ENCODE peak calls at places on chromosomes 12 and 14, in four cellular contexts. T is fibroblast of lung, B is AG04449, A is cardiac fibroblast. V is an unnamed sample.

GRCh38 chr14:92922155-92922735 is 705 bp upstream of the CHGA start:
- DNase-seq in B (no peak), A (no peak), T (no peak), V (no peak)

GRCh38 chr12:109797905-109798669 is 35.1 kb downstream of the TRPV4 start:
- DNase-seq in B (no peak), A (no peak), T (no peak), V (no peak)

GRCh38 chr14:105178069-105178867 is 2.8 kb downstream of the NUDT14 start:
- DNase-seq in T (no peak), B (no peak), A (no peak), V (no peak)

GRCh38 chr12:102095677-102096263 is 24.1 kb downstream of the NUP37 start:
- DNase-seq in A (peak; percentile 65), T (peak; percentile 69), B (no peak), V (no peak)

GRCh38 chr12:110467847-110468211 is 228 bp downstream of the GPN3 start:
- DNase-seq in B (no peak), A (no peak), T (no peak), V (no peak)

GRCh38 chr14:104794099-104794498 is 1.4 kb downstream of the AKT1 start:
- DNase-seq in B (no peak), A (peak; percentile 73), T (peak; percentile 53), V (peak; percentile 37)

GRCh38 chr12:709631-710030 is 42.7 kb upstream of the WNK1 start:
- DNase-seq in B (no peak), A (no peak), T (no peak), V (no peak)

GRCh38 chr12:48686037-48686595 is 4.1 kb upstream of the KANSL2 start:
- DNase-seq in B (no peak), A (no peak), T (no peak), V (no peak)

GRCh38 chr14:88613552-88614010 is 50.7 kb downstream of the ZC3H14 start:
- DNase-seq in T (peak; percentile 34), A (peak; percentile 29), B (no peak), V (no peak)

GRCh38 chr12:124884587-124885438 is 21.1 kb upstream of the SCARB1 start:
- DNase-seq in B (no peak), A (no peak), T (no peak), V (no peak)
- H3K4me3 ChIP-seq in B (no peak overlapping the region), A (no peak overlapping the region), T (no peak overlapping the region), V (no peak overlapping the region)

GRCh38 chr12:66903782-66904396 is 225.0 kb upstream of the GRIP1 start:
- DNase-seq in B (no peak), A (no peak), T (no peak), V (no peak)
- TF ChIP-seq CTCF in B (no peak), A (no peak), T (no peak), V (no peak)

DNA sequence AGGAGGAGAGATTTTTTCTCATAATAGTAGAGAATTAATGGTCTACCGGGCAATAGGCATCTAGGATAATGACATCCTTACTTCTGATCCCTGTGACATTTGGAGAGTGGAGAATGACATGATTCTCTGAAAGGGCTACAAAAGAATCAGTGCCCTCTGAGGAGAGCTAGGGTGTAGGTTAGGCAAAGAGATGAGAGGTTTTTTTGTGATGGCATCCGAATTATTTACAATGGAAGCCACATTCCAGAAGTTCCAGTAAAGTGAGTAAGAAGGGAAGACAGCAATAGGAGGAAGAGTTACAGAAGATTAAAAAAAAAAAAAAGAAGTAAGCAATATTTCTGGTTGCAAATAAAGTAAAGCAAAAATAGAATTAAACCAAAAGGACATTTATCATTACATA is 478.0 kb downstream of the RMST start:
- DNase-seq in B (no peak), A (no peak), T (no peak), V (no peak)
- H3K4me3 ChIP-seq in B (no peak overlapping the region), A (no peak overlapping the region), T (no peak overlapping the region), V (no peak overlapping the region)

GRCh38 chr14:57182760-57183503 is 85.8 kb downstream of the EXOC5 start:
- DNase-seq in T (peak; percentile 10), A (peak; percentile 7), B (no peak), V (no peak)
- TF ChIP-seq CTCF in T (no peak), A (peak; percentile 34), B (peak; percentile 10), V (peak; percentile 46)

GRCh38 chr14:44912041-44912869 is 49.5 kb downstream of the KLHL28 start:
- DNase-seq in T (no peak), A (no peak), B (no peak), V (no peak)
- H3K4me3 ChIP-seq in T (peak overlapping the region; percentile 1), A (peak overlapping the region; percentile 25), B (peak overlapping the region; percentile 43), V (peak overlapping the region; percentile 4)

GRCh38 chr12:127381043-127381668 is 885.8 kb upstream of the TMEM132C start:
- DNase-seq in T (no peak), B (no peak), A (peak; percentile 9), V (no peak)
- TF ChIP-seq CTCF in T (peak; percentile 94), B (peak; percentile 79), A (peak; percentile 59), V (peak; percentile 93)

GRCh38 chr14:24368562-24369252 is 723 bp downstream of the NFATC4 start:
- DNase-seq in T (peak; percentile 69), A (peak; percentile 78), B (peak; percentile 26), V (peak; percentile 70)
- H3K4me3 ChIP-seq in T (peak overlapping the region; percentile 85), A (peak overlapping the region; percentile 88), B (peak overlapping the region; percentile 88), V (peak overlapping the region; percentile 94)

DNA sequence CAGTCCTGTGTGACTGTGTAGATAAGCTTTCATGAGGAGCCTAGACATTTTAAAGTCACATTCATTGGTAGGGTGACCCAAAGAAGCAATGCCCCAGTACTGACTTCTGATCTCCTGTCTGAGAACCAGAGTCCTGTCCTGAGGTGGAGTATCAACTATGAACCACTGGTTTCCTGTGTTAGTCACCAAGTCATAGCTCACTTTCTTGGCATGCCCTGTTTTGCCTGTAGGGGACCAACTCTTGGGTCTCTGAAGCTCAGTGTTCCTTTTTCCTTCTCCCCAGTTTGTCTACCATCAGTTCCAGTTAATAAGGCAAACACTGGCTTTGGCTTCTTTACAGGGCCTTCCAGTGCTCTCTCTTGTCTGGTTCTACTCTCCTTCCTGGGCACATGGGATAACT is 97.4 kb downstream of the C12orf75 start:
- DNase-seq in T (no peak), B (no peak), A (peak; percentile 10), V (no peak)
- TF ChIP-seq CTCF in T (no peak), B (no peak), A (peak; percentile 60), V (no peak)

GRCh38 chr14:73245401-73246325 is 8.4 kb downstream of the PAPLN start:
- DNase-seq in B (no peak), T (no peak), A (peak; percentile 70), V (no peak)
- H3K4me3 ChIP-seq in B (peak overlapping the region; percentile 60), T (peak overlapping the region; percentile 52), A (peak overlapping the region; percentile 63), V (peak overlapping the region; percentile 42)

V was measured in HFF-Myc.